ENCODE peak calls at places on chromosomes 3 and 15, in four cellular contexts. Y, H, C and A are unnamed samples.

GRCh38 chr3:154458560-154458959 is 28.6 kb upstream of the GPR149 start:
- DNase-seq in Y (no peak), C (no peak), H (no peak), A (no peak)

GRCh38 chr3:100231668-100232067 is 29.1 kb upstream of the TBC1D23 start:
- DNase-seq in H (no peak), Y (no peak), C (no peak), A (no peak)

GRCh38 chr15:83654379-83655236 is 685 bp downstream of the ADAMTSL3 start:
- DNase-seq in C (no peak), H (no peak), Y (no peak), A (no peak)

GRCh38 chr15:77031376-77032050 is 36.6 kb downstream of the PSTPIP1 start:
- DNase-seq in C (peak), Y (no peak), H (peak), A (no peak)

GRCh38 chr3:173396191-173397041 is 1.1 kb upstream of the NLGN1 start:
- DNase-seq in C (no peak), Y (peak), H (no peak), A (no peak)

GRCh38 chr15:57086857-57087427 is 168.5 kb downstream of the TCF12 start:
- DNase-seq in C (no peak), H (no peak), Y (no peak), A (no peak)

GRCh38 chr15:78195735-78196201 is 38.6 kb downstream of the ACSBG1 start:
- DNase-seq in Y (no peak), C (no peak), H (peak), A (no peak)

GRCh38 chr3:109275702-109276293 is 40.5 kb downstream of the DPPA2 start:
- DNase-seq in C (peak), H (peak), Y (no peak), A (no peak)

GRCh38 chr3:149277338-149277813 is 55.7 kb upstream of the CP start:
- DNase-seq in H (peak), C (no peak), Y (no peak), A (peak)

GRCh38 chr3:25182794-25183193 is 245.3 kb upstream of the RARB start:
- DNase-seq in Y (no peak), H (no peak), C (no peak), A (no peak)

GRCh38 chr15:41022487-41023090 is 69.3 kb downstream of the CHAC1 start:
- DNase-seq in C (peak), Y (no peak), H (peak), A (peak)

GRCh38 chr3:156819842-156820686 is 6.1 kb upstream of the LEKR1 start:
- DNase-seq in Y (no peak), C (no peak), H (no peak), A (no peak)

GRCh38 chr15:101679861-101680260 is 27.7 kb upstream of the TM2D3 start:
- DNase-seq in Y (no peak), C (no peak), H (no peak), A (no peak)